ENCODE peak calls at places on chromosomes 12 and 14, in four cellular contexts. T is amniotic stem cell; F is CD4-positive, CD25-positive, alpha-beta regulatory T cell; S is activated CD4-positive, alpha-beta T cell treated with anti-CD3 and anti-CD28 coated beads, Interleukin-2, amount 50 U/mL, for 1 hour. W is an unnamed sample.

GRCh38 chr14:76497550-76498484 is 121.9 kb downstream of the ESRRB start:
- DNase-seq in F (no peak), T (no peak), S (no peak), W (no peak)

GRCh38 chr12:88993655-88994054 is 358.6 kb downstream of the DUSP6 start:
- DNase-seq in S (no peak), F (peak), T (peak), W (peak)

GRCh38 chr12:15996254-15996653 is 85.1 kb downstream of the DERA start:
- DNase-seq in S (no peak), T (no peak), F (no peak), W (peak)

GRCh38 chr14:99539503-99539902 is 58.3 kb downstream of the CCNK start:
- DNase-seq in S (no peak), F (no peak), T (no peak), W (no peak)

GRCh38 chr14:90274019-90274418 is 17.7 kb downstream of the PSMC1 start:
- DNase-seq in S (no peak), F (no peak), T (no peak), W (no peak)

GRCh38 chr14:24435192-24435810 is 5.5 kb downstream of the KHNYN start:
- DNase-seq in F (no peak), T (no peak), S (no peak), W (no peak)

GRCh38 chr12:113591480-113591971 is 119.9 kb upstream of the LHX5 start:
- DNase-seq in F (peak), T (no peak), S (no peak), W (no peak)

GRCh38 chr12:124609041-124609984 is 41.9 kb upstream of the NCOR2 start:
- DNase-seq in T (no peak), F (peak), S (peak), W (no peak)

GRCh38 chr12:122894173-122895121 is 1.5 kb downstream of the VPS37B start:
- DNase-seq in S (no peak), F (no peak), T (no peak), W (no peak)

GRCh38 chr12:79691299-79692248 is 810 bp upstream of the PAWR start:
- DNase-seq in S (no peak), F (peak), T (peak), W (peak)

GRCh38 chr12:81712536-81712935 is 46.6 kb downstream of the PPFIA2 start:
- DNase-seq in S (no peak), T (no peak), F (no peak), W (no peak)

GRCh38 chr12:30810918-30811317 is 56.2 kb upstream of the CAPRIN2 start:
- DNase-seq in T (no peak), S (no peak), F (no peak), W (no peak)

GRCh38 chr14:104223101-104223809 is 84.9 kb downstream of the KIF26A start:
- DNase-seq in S (no peak), F (no peak), T (no peak), W (no peak)

GRCh38 chr14:60485057-60485599 is 735 bp downstream of the C14orf39 start:
- DNase-seq in S (no peak), F (no peak), T (no peak), W (no peak)

GRCh38 chr12:76247026-76247688 is 101.1 kb downstream of the BBS10 start:
- DNase-seq in S (no peak), T (no peak), F (no peak), W (peak)

GRCh38 chr12:87365423-87365822 is 663.8 kb downstream of the C12orf50 start:
- DNase-seq in T (no peak), F (no peak), S (no peak), W (no peak)

GRCh38 chr14:28254768-28255167 is 511.8 kb upstream of the FOXG1 start:
- DNase-seq in S (no peak), T (no peak), F (no peak), W (peak)

GRCh38 chr14:61145258-61145902 is 135.8 kb downstream of the TMEM30B start:
- DNase-seq in S (no peak), F (no peak), T (peak), W (peak)

GRCh38 chr12:49198431-49199155 is 9.7 kb upstream of the TUBA1A start:
- DNase-seq in S (no peak), F (no peak), T (peak), W (peak)

GRCh38 chr12:89663577-89664357 is 44.9 kb downstream of the ATP2B1 start:
- DNase-seq in F (peak), T (no peak), S (no peak), W (peak)

GRCh38 chr12:112664569-112664968 is 127.0 kb upstream of the RPH3A start:
- DNase-seq in F (no peak), T (no peak), S (no peak), W (no peak)

GRCh38 chr14:97021571-97022171 is 224.5 kb downstream of the VRK1 start:
- DNase-seq in F (no peak), S (no peak), T (no peak), W (no peak)

GRCh38 chr12:111330800-111331752 is 37.8 kb downstream of the PHETA1 start:
- DNase-seq in S (no peak), F (peak), T (peak), W (no peak)

GRCh38 chr14:96040836-96041371 is 1.7 kb downstream of the C14orf132 start:
- DNase-seq in T (no peak), F (no peak), S (no peak), W (no peak)

GRCh38 chr12:32390572-32391219 is 8.7 kb upstream of the FGD4 start:
- DNase-seq in T (no peak), S (no peak), F (peak), W (no peak)

GRCh38 chr14:100108042-100108825 is 43.0 kb downstream of the EVL start:
- DNase-seq in T (peak), F (peak), S (peak), W (peak)

GRCh38 chr14:56514663-56515371 is 64.8 kb upstream of the TMEM260 start:
- DNase-seq in F (no peak), S (no peak), T (no peak), W (peak)

GRCh38 chr12:6369916-6370575 is 5.3 kb downstream of the SCNN1A start:
- DNase-seq in S (no peak), T (no peak), F (no peak), W (peak)

GRCh38 chr12:69501154-69501895 is 31.1 kb downstream of the FRS2 start:
- DNase-seq in S (no peak), T (no peak), F (no peak), W (peak)

GRCh38 chr14:106694638-106695393 is 1168.4 kb downstream of the TMEM121 start:
- DNase-seq in F (peak), S (peak), T (no peak), W (no peak)

GRCh38 chr12:106252056-106252455 is 4.2 kb upstream of the CKAP4 start:
- DNase-seq in T (no peak), S (no peak), F (no peak), W (no peak)

GRCh38 chr14:22572562-22573058 is 16.4 kb downstream of the DAD1 start:
- DNase-seq in S (no peak), F (no peak), T (peak), W (no peak)

GRCh38 chr12:58540480-58541299 is 379.6 kb downstream of the LRIG3 start:
- DNase-seq in T (peak), F (peak), S (no peak), W (peak)